ENCODE peak calls at places on chromosomes 1 and 21, in seven cellular contexts. X is K562, A is GM23248, S is fibroblast of lung, D is colonic mucosa, V is astrocyte, Q is H9. T is an unnamed sample. For H3K4me1 and H3K9me3, the result is how much of the 10 kb centered on the place peaks cover.

GRCh38 chr21:43921602-43921978 is 56.6 kb downstream of the AGPAT3 start:
- DNase-seq in X (no peak), A (no peak), S (no peak), D (no peak), V (no peak), Q (no peak), T (no peak)

GRCh38 chr1:99728494-99729235 is 37.8 kb downstream of the FRRS1 start:
- DNase-seq in X (peak), A (peak), S (no peak), D (no peak), V (no peak), Q (peak), T (no peak)

GRCh38 chr1:229024528-229025119 is 246.3 kb upstream of the RAB4A start:
- DNase-seq in X (peak), A (peak), S (peak), D (peak), V (peak), Q (no peak), T (peak)

GRCh38 chr21:20720623-20721022 is 277.6 kb upstream of the NCAM2 start:
- DNase-seq in X (no peak), A (no peak), S (peak), D (no peak), V (peak), Q (no peak), T (no peak)

GRCh38 chr1:204220217-204220616 is 6.4 kb upstream of the GOLT1A start:
- DNase-seq in X (no peak), A (peak), S (no peak), D (no peak), V (no peak), Q (no peak), T (peak)

GRCh38 chr1:26530898-26531598 is 1.5 kb downstream of the RPS6KA1 start:
- DNase-seq in X (peak), A (peak), S (peak), D (peak), V (peak), Q (peak), T (peak)

GRCh38 chr1:248618878-248619277 is 16.0 kb downstream of the OR2T11 start:
- DNase-seq in X (peak), A (peak), S (peak), D (peak), V (no peak), Q (no peak), T (peak)

GRCh38 chr1:155974208-155975165 is 3.9 kb downstream of the ARHGEF2 start:
- DNase-seq in X (no peak), A (no peak), S (peak), D (no peak), V (no peak), Q (no peak), T (no peak)

DNA sequence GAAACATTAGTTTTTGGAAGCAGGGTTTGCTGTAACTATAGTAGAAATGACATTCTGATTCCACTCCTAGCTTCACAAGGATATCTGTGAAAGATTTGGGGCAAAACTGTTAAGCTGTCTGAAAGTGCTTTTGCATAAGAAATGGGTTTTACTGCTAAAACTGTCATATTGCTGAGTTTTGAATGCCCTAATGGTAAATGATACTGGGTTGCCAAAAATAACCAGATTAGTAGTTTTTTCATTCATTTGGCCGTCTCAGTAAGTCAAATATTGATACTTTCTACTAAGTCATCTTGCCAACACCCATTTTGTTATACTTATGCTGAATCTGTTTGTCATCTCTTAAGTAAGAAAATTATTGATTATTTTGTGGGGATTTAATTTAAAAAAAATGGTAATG is 399 bp upstream of the PTPRC start:
- DNase-seq in X (no peak), A (no peak), S (no peak), D (no peak), V (no peak), Q (no peak), T (no peak)
- H3K4me1 ChIP-seq in X (under half), A (under half), S (under half), D (under half), V (under half), Q (under half), T (under half)

DNA sequence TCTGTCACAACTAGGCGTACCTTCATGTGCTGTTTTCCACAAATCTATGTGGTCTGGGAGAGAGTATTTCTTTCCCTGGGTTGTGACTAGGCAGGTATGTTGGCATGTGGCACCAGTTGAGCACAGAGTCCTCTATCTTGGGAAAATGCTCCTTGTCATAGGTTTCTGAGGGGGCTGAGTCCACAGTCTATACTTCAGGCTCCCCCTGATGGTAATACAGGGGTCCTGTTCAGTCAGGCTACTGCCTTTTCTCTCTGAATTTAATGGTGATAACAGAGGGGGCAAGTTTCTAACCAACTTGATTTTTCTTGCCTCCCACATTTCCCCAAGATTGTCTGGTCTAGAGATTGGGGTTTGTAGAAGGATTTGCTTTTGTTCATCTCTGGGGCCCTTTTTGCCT is 35.8 kb downstream of the VANGL1 start:
- DNase-seq in X (peak), A (no peak), S (no peak), D (no peak), V (no peak), Q (no peak), T (no peak)
- H3K9ac ChIP-seq in X (no peak), A (no peak), S (no peak), D (no peak), V (peak), Q (no peak), T (no peak)

GRCh38 chr1:175774921-175775320 is 31.5 kb upstream of the TNR start:
- DNase-seq in X (no peak), A (no peak), S (no peak), D (no peak), V (no peak), Q (peak), T (no peak)
- H3K9me3 ChIP-seq in X (under half), A (under half), S (under half), D (under half), V (under half), Q (under half), T (under half)

GRCh38 chr1:10252508-10252907 is 42.1 kb downstream of the KIF1B start:
- DNase-seq in X (no peak), A (peak), S (peak), D (peak), V (peak), Q (no peak), T (peak)

GRCh38 chr1:10253149-10253548 is 42.8 kb downstream of the KIF1B start:
- DNase-seq in X (no peak), A (no peak), S (no peak), D (no peak), V (no peak), Q (no peak), T (no peak)

GRCh38 chr1:10251325-10252103 is 41.1 kb downstream of the KIF1B start:
- DNase-seq in X (no peak), A (peak), S (peak), D (no peak), V (peak), Q (no peak), T (no peak)

GRCh38 chr1:10250663-10251062 is 40.3 kb downstream of the KIF1B start:
- DNase-seq in X (no peak), A (no peak), S (no peak), D (no peak), V (no peak), Q (no peak), T (no peak)

GRCh38 chr1:10249808-10250457 is 39.6 kb downstream of the KIF1B start:
- DNase-seq in X (no peak), A (no peak), S (no peak), D (no peak), V (no peak), Q (no peak), T (no peak)
- H3K4me1 ChIP-seq in X (under half), A (under half), S (under half), D (under half), V (under half), Q (under half), T (under half)

GRCh38 chr21:46455575-46456385 is 2.9 kb upstream of the DIP2A start:
- DNase-seq in X (peak), A (peak), S (peak), D (no peak), V (peak), Q (no peak), T (peak)
- H3K9ac ChIP-seq in X (no peak), A (peak), S (no peak), D (peak), V (peak), Q (no peak), T (no peak)

GRCh38 chr1:227572752-227573151 is 9.4 kb downstream of the ZNF678 start:
- DNase-seq in X (peak), A (no peak), S (no peak), D (no peak), V (no peak), Q (no peak), T (no peak)

GRCh38 chr1:227574926-227575325 is 11.6 kb downstream of the ZNF678 start:
- DNase-seq in X (no peak), A (no peak), S (no peak), D (no peak), V (no peak), Q (no peak), T (no peak)

GRCh38 chr1:227583354-227583753 is 20.0 kb downstream of the ZNF678 start:
- DNase-seq in X (no peak), A (no peak), S (no peak), D (no peak), V (no peak), Q (no peak), T (no peak)

GRCh38 chr1:227576152-227576551 is 12.8 kb downstream of the ZNF678 start:
- DNase-seq in X (no peak), A (no peak), S (peak), D (no peak), V (no peak), Q (no peak), T (peak)

GRCh38 chr1:227577500-227577899 is 14.1 kb downstream of the ZNF678 start:
- DNase-seq in X (no peak), A (no peak), S (no peak), D (no peak), V (no peak), Q (no peak), T (no peak)
- H3K9me3 ChIP-seq in X (under half), A (under half), S (under half), D (under half), V (under half), Q (under half), T (under half)

GRCh38 chr1:151310986-151311385 is 16.2 kb downstream of the PI4KB start:
- DNase-seq in X (no peak), A (peak), S (peak), D (no peak), V (no peak), Q (no peak), T (no peak)
- H3K4me1 ChIP-seq in X (under half), A (under half), S (under half), D (under half), V (half or more), Q (under half), T (half or more)

GRCh38 chr1:235779770-235780169 is 86.9 kb downstream of the LYST start:
- DNase-seq in X (no peak), A (no peak), S (no peak), D (no peak), V (no peak), Q (no peak), T (no peak)

GRCh38 chr1:235781807-235782206 is 84.9 kb downstream of the LYST start:
- DNase-seq in X (no peak), A (peak), S (no peak), D (no peak), V (peak), Q (no peak), T (peak)

GRCh38 chr1:235784950-235785349 is 81.8 kb downstream of the LYST start:
- DNase-seq in X (no peak), A (no peak), S (no peak), D (no peak), V (no peak), Q (no peak), T (no peak)

GRCh38 chr1:235783148-235783776 is 83.4 kb downstream of the LYST start:
- DNase-seq in X (no peak), A (peak), S (peak), D (no peak), V (peak), Q (no peak), T (peak)
- H3K9ac ChIP-seq in X (no peak), A (no peak), S (no peak), D (no peak), V (no peak), Q (no peak), T (no peak)

T was measured in adipocyte.